ENCODE peak calls at places on chromosome 15, in six cellular contexts. Q, K, Z, T, X and S are unnamed samples.

GRCh38 chr15:101379647-101380046 is 84.6 kb upstream of the SNRPA1 start:
- DNase-seq in T (no peak), Z (no peak), X (no peak), K (no peak), Q (no peak), S (no peak)

GRCh38 chr15:60038111-60038521 is 34.0 kb downstream of the FOXB1 start:
- DNase-seq in K (no peak), T (no peak), X (no peak), Z (no peak), Q (peak), S (no peak)

GRCh38 chr15:22839046-22839705 is 710 bp downstream of the NIPA2 start:
- DNase-seq in X (peak), K (peak), T (no peak), Z (no peak), Q (no peak), S (no peak)

GRCh38 chr15:101646652-101647051 is 5.5 kb downstream of the TM2D3 start:
- DNase-seq in K (no peak), Q (no peak), T (peak), X (no peak), Z (peak), S (no peak)

GRCh38 chr15:78415284-78415683 is 22.7 kb upstream of the IREB2 start:
- DNase-seq in Z (no peak), X (no peak), Q (peak), T (no peak), K (peak), S (no peak)

GRCh38 chr15:63942486-63943365 is 103.6 kb downstream of the DAPK2 start:
- DNase-seq in Z (no peak), K (no peak), Q (no peak), X (no peak), T (no peak), S (no peak)

GRCh38 chr15:51861557-51862350 is 32.3 kb downstream of the TMOD3 start:
- DNase-seq in K (no peak), Q (no peak), Z (no peak), T (no peak), X (no peak), S (no peak)

GRCh38 chr15:35484231-35484945 is 61.6 kb downstream of the DPH6 start:
- DNase-seq in Z (no peak), Q (no peak), X (no peak), K (no peak), T (no peak), S (no peak)

GRCh38 chr15:69554321-69554961 is 101.8 kb downstream of the RPLP1 start:
- DNase-seq in K (no peak), Z (no peak), X (no peak), Q (peak), T (no peak), S (no peak)

GRCh38 chr15:38864827-38865604 is 300.4 kb upstream of the RASGRP1 start:
- DNase-seq in Z (peak), X (no peak), T (peak), Q (peak), K (peak), S (no peak)

GRCh38 chr15:48109856-48110531 is 10.8 kb upstream of the SLC24A5 start:
- DNase-seq in T (no peak), Q (no peak), Z (no peak), K (no peak), X (no peak), S (no peak)